ENCODE peak calls at places on chromosome 19, in nine cellular contexts. One of them, this sample, is unnamed.

GRCh38 chr19:10086904-10087256 is 763 bp downstream of the SHFL start:
- DNase-seq in HCT116: no peak
- DNase-seq in esophagus squamous epithelium: no peak
- DNase-seq in gastrocnemius medialis: no peak
- DNase-seq in transverse colon: no peak
- DNase-seq in body of pancreas: no peak
- DNase-seq in tibial nerve: no peak
- DNase-seq in ovary: peak
- DNase-seq in uterus: peak
- DNase-seq in this sample: no peak

GRCh38 chr19:37413243-37414084 is 42.6 kb downstream of the ZNF527 start:
- DNase-seq in transverse colon: no peak
- DNase-seq in body of pancreas: no peak
- DNase-seq in HCT116: no peak
- DNase-seq in tibial nerve: no peak
- DNase-seq in uterus: no peak
- DNase-seq in esophagus squamous epithelium: no peak
- DNase-seq in gastrocnemius medialis: no peak
- DNase-seq in ovary: no peak
- DNase-seq in this sample: no peak

GRCh38 chr19:14972676-14973075 is 7.0 kb downstream of the SLC1A6 start:
- DNase-seq in uterus: no peak
- DNase-seq in HCT116: no peak
- DNase-seq in transverse colon: no peak
- DNase-seq in esophagus squamous epithelium: no peak
- DNase-seq in body of pancreas: no peak
- DNase-seq in gastrocnemius medialis: no peak
- DNase-seq in tibial nerve: no peak
- DNase-seq in ovary: no peak
- DNase-seq in this sample: no peak

GRCh38 chr19:19632661-19633060 is 4.6 kb upstream of the LPAR2 start:
- DNase-seq in ovary: no peak
- DNase-seq in esophagus squamous epithelium: no peak
- DNase-seq in HCT116: no peak
- DNase-seq in transverse colon: no peak
- DNase-seq in gastrocnemius medialis: no peak
- DNase-seq in body of pancreas: no peak
- DNase-seq in tibial nerve: no peak
- DNase-seq in uterus: no peak
- DNase-seq in this sample: no peak

GRCh38 chr19:2039959-2040646 is 10.9 kb downstream of the MKNK2 start:
- DNase-seq in ovary: peak
- DNase-seq in body of pancreas: peak
- DNase-seq in transverse colon: no peak
- DNase-seq in esophagus squamous epithelium: no peak
- DNase-seq in gastrocnemius medialis: peak
- DNase-seq in HCT116: no peak
- DNase-seq in tibial nerve: no peak
- DNase-seq in uterus: peak
- DNase-seq in this sample: no peak

GRCh38 chr19:51002101-51002532 is 713 bp upstream of the KLK8 start:
- DNase-seq in transverse colon: no peak
- DNase-seq in esophagus squamous epithelium: no peak
- DNase-seq in gastrocnemius medialis: no peak
- DNase-seq in HCT116: no peak
- DNase-seq in uterus: no peak
- DNase-seq in ovary: no peak
- DNase-seq in body of pancreas: no peak
- DNase-seq in tibial nerve: no peak
- DNase-seq in this sample: no peak

GRCh38 chr19:38265213-38265861 is 964 bp downstream of the SPINT2 start:
- DNase-seq in esophagus squamous epithelium: no peak
- DNase-seq in uterus: no peak
- DNase-seq in gastrocnemius medialis: no peak
- DNase-seq in ovary: no peak
- DNase-seq in body of pancreas: peak
- DNase-seq in tibial nerve: no peak
- DNase-seq in HCT116: no peak
- DNase-seq in transverse colon: peak
- DNase-seq in this sample: no peak

GRCh38 chr19:16216744-16217670 is 19.3 kb downstream of the AP1M1 start:
- DNase-seq in tibial nerve: no peak
- DNase-seq in transverse colon: no peak
- DNase-seq in uterus: no peak
- DNase-seq in ovary: no peak
- DNase-seq in body of pancreas: no peak
- DNase-seq in HCT116: no peak
- DNase-seq in esophagus squamous epithelium: no peak
- DNase-seq in gastrocnemius medialis: no peak
- DNase-seq in this sample: no peak

GRCh38 chr19:14840206-14840605 is 5.2 kb upstream of the OR7A5 start:
- DNase-seq in esophagus squamous epithelium: no peak
- DNase-seq in HCT116: no peak
- DNase-seq in body of pancreas: no peak
- DNase-seq in ovary: no peak
- DNase-seq in gastrocnemius medialis: no peak
- DNase-seq in tibial nerve: no peak
- DNase-seq in transverse colon: no peak
- DNase-seq in uterus: no peak
- DNase-seq in this sample: no peak

GRCh38 chr19:38374332-38375097 is at the start of gene PSMD8:
- DNase-seq in HCT116: peak
- DNase-seq in gastrocnemius medialis: peak
- DNase-seq in transverse colon: peak
- DNase-seq in body of pancreas: peak
- DNase-seq in esophagus squamous epithelium: peak
- DNase-seq in uterus: peak
- DNase-seq in tibial nerve: peak
- DNase-seq in ovary: peak
- DNase-seq in this sample: peak

GRCh38 chr19:8697671-8698432 is 743 bp downstream of the ACTL9 start:
- DNase-seq in ovary: no peak
- DNase-seq in tibial nerve: no peak
- DNase-seq in gastrocnemius medialis: no peak
- DNase-seq in transverse colon: no peak
- DNase-seq in body of pancreas: no peak
- DNase-seq in esophagus squamous epithelium: no peak
- DNase-seq in uterus: no peak
- DNase-seq in HCT116: no peak
- DNase-seq in this sample: no peak

GRCh38 chr19:8611391-8611883 is 922 bp upstream of the ADAMTS10 start:
- DNase-seq in transverse colon: no peak
- DNase-seq in body of pancreas: no peak
- DNase-seq in HCT116: no peak
- DNase-seq in gastrocnemius medialis: no peak
- DNase-seq in ovary: peak
- DNase-seq in uterus: peak
- DNase-seq in tibial nerve: no peak
- DNase-seq in esophagus squamous epithelium: no peak
- DNase-seq in this sample: peak

DNA sequence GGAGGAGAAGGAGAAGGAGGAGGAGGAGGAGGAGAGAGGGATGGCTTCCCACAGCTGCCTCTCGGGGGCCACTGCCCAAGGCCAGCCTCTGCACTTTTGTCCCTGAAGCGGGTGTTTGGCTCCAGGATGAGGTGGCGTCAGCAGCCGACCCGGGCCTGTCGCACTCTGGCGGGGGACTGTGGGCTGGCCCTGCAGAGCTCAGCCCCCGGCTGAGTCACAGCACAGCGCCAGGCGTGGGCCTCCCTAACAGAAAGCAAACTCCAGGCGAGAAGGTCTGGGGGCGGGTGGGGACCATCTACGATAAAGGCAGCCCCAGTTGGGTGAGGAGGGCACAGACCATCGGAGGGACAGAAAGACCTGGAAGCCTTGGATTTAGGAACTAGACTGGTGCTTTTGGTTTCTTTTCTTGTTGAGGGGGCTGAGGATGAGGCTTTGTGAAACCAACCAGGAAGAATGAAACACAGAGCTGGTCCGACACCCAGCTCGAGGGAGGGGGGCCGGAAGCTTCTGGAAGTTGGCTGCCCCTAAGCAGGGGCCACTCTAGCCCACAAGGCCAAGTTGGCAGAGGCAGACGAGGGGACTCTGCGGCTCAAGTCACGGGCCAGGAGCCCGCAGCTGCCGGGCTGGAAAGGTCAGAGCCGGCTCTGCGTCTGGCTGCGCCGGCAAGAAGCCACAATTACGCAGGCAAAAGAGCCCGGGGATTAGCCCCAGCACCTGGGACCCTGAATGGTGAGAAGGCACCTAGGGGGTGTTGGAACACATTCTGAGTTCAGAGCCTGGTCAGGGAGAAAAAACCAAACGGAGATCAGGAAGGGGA is 18.2 kb downstream of the LSM4 start:
- DNase-seq in tibial nerve: peak
- DNase-seq in HCT116: no peak
- DNase-seq in ovary: peak
- DNase-seq in esophagus squamous epithelium: no peak
- DNase-seq in uterus: peak
- DNase-seq in body of pancreas: peak
- DNase-seq in gastrocnemius medialis: peak
- DNase-seq in transverse colon: peak
- DNase-seq in this sample: peak
- TF ChIP-seq POLR2A in tibial nerve: peak
- TF ChIP-seq POLR2A in HCT116: peak
- TF ChIP-seq POLR2A in ovary: peak
- TF ChIP-seq POLR2A in esophagus squamous epithelium: no peak
- TF ChIP-seq POLR2A in uterus: peak
- TF ChIP-seq POLR2A in body of pancreas: peak
- TF ChIP-seq POLR2A in gastrocnemius medialis: peak
- TF ChIP-seq POLR2A in transverse colon: peak
- TF ChIP-seq POLR2A in this sample: peak

GRCh38 chr19:6453951-6454565 is 5.5 kb downstream of the SLC25A23 start:
- DNase-seq in HCT116: no peak
- DNase-seq in tibial nerve: no peak
- DNase-seq in esophagus squamous epithelium: no peak
- DNase-seq in transverse colon: no peak
- DNase-seq in gastrocnemius medialis: no peak
- DNase-seq in ovary: no peak
- DNase-seq in uterus: no peak
- DNase-seq in body of pancreas: no peak
- DNase-seq in this sample: no peak

GRCh38 chr19:6452899-6453298 is 6.7 kb downstream of the SLC25A23 start:
- DNase-seq in esophagus squamous epithelium: no peak
- DNase-seq in body of pancreas: no peak
- DNase-seq in uterus: no peak
- DNase-seq in transverse colon: no peak
- DNase-seq in HCT116: no peak
- DNase-seq in gastrocnemius medialis: no peak
- DNase-seq in ovary: no peak
- DNase-seq in tibial nerve: no peak
- DNase-seq in this sample: no peak

GRCh38 chr19:6458695-6459355 is 767 bp downstream of the SLC25A23 start:
- DNase-seq in transverse colon: peak
- DNase-seq in ovary: no peak
- DNase-seq in tibial nerve: no peak
- DNase-seq in uterus: no peak
- DNase-seq in esophagus squamous epithelium: no peak
- DNase-seq in gastrocnemius medialis: no peak
- DNase-seq in HCT116: no peak
- DNase-seq in body of pancreas: peak
- DNase-seq in this sample: no peak

GRCh38 chr19:6457958-6458694 is 1.5 kb downstream of the SLC25A23 start:
- DNase-seq in tibial nerve: no peak
- DNase-seq in transverse colon: no peak
- DNase-seq in esophagus squamous epithelium: no peak
- DNase-seq in uterus: no peak
- DNase-seq in ovary: peak
- DNase-seq in body of pancreas: no peak
- DNase-seq in HCT116: no peak
- DNase-seq in gastrocnemius medialis: no peak
- DNase-seq in this sample: no peak

DNA sequence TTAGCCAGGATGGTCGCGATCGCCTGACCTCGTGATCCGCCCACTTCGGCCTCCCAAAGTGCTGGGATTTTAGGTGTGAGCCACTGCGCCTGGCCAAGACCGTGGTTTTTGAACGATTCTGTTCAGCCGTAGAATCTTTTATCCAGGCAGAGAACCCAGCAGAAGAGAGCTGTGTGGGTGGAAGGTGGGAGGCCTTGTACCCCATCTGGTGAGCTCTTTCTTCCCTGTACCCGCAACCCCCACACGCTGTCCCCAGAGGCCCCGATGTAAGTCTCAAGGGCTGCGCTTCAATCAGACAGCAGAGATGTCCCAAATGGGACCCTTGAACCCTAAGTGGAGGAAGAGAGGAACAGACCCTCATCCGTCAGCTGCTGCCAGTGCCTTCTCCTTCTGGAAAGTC is 3.7 kb downstream of the SLC25A23 start:
- DNase-seq in HCT116: no peak
- DNase-seq in gastrocnemius medialis: no peak
- DNase-seq in body of pancreas: no peak
- DNase-seq in uterus: no peak
- DNase-seq in transverse colon: no peak
- DNase-seq in esophagus squamous epithelium: no peak
- DNase-seq in tibial nerve: no peak
- DNase-seq in ovary: no peak
- DNase-seq in this sample: no peak
- H3K27ac ChIP-seq in HCT116: no peak
- H3K27ac ChIP-seq in gastrocnemius medialis: no peak
- H3K27ac ChIP-seq in body of pancreas: no peak
- H3K27ac ChIP-seq in uterus: no peak
- H3K27ac ChIP-seq in transverse colon: no peak
- H3K27ac ChIP-seq in esophagus squamous epithelium: no peak
- H3K27ac ChIP-seq in tibial nerve: no peak
- H3K27ac ChIP-seq in ovary: no peak
- H3K27ac ChIP-seq in this sample: no peak

DNA sequence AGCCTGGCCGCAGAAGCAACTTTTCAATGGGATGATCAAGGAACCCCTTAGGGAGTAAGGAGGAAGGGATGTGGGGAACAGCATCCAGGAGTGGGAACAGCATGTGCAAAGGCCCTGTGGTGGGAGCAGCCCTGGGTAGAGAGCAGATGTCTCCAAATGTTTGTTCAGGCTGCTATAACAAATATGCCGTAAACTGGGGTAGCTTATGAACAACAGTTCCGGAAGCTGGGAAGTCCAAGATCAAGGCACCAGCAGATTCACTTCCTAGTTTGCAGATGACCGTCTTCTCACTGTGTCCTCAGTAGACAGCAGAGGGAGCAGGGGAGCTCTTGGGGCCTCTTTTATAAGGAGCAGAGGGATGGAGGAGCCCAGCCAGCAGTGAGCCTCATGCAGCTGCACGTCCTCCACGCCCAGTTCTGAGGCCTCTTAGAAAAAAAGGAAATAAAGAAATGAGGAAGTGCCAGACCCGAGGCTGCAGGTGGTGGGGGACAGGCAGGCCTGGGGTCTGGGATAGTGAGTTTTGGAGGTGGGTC is 4.2 kb upstream of the LRRC25 start:
- DNase-seq in tibial nerve: peak
- DNase-seq in gastrocnemius medialis: peak
- DNase-seq in ovary: no peak
- DNase-seq in HCT116: no peak
- DNase-seq in transverse colon: peak
- DNase-seq in esophagus squamous epithelium: no peak
- DNase-seq in uterus: no peak
- DNase-seq in body of pancreas: peak
- DNase-seq in this sample: peak
- TF ChIP-seq CTCF in tibial nerve: peak
- TF ChIP-seq CTCF in gastrocnemius medialis: no peak
- TF ChIP-seq CTCF in ovary: no peak
- TF ChIP-seq CTCF in HCT116: no peak
- TF ChIP-seq CTCF in transverse colon: peak
- TF ChIP-seq CTCF in esophagus squamous epithelium: peak
- TF ChIP-seq CTCF in uterus: no peak
- TF ChIP-seq CTCF in body of pancreas: no peak
- TF ChIP-seq CTCF in this sample: peak

GRCh38 chr19:39568604-39569003 is 28.6 kb upstream of the EID2 start:
- DNase-seq in esophagus squamous epithelium: no peak
- DNase-seq in uterus: no peak
- DNase-seq in ovary: no peak
- DNase-seq in body of pancreas: no peak
- DNase-seq in tibial nerve: no peak
- DNase-seq in HCT116: no peak
- DNase-seq in gastrocnemius medialis: no peak
- DNase-seq in transverse colon: no peak
- DNase-seq in this sample: no peak
- TF ChIP-seq POLR2A in esophagus squamous epithelium: no peak
- TF ChIP-seq POLR2A in uterus: no peak
- TF ChIP-seq POLR2A in ovary: no peak
- TF ChIP-seq POLR2A in body of pancreas: no peak
- TF ChIP-seq POLR2A in tibial nerve: no peak
- TF ChIP-seq POLR2A in HCT116: no peak
- TF ChIP-seq POLR2A in gastrocnemius medialis: no peak
- TF ChIP-seq POLR2A in transverse colon: no peak
- TF ChIP-seq POLR2A in this sample: no peak

This sample was measured in adrenal gland.